ENCODE peak calls at places on chromosomes 13 and 19, in eight cellular contexts. One of them, this sample, is unnamed.

GRCh38 chr13:49858183-49858856 is 65.8 kb upstream of the KPNA3 start:
- DNase-seq in activated T-cell treated with anti-CD3 and anti-CD28 coated beads, Interleukin-2, amount 50 U/mL, for 72 hours: no peak
- DNase-seq in NCI-H1092: no peak
- DNase-seq in B cell: no peak
- DNase-seq in foreskin keratinocyte: peak
- DNase-seq in choroid plexus epithelial cell: peak
- DNase-seq in posterior vena cava: no peak
- DNase-seq in sciatic nerve: no peak
- DNase-seq in this sample: peak

GRCh38 chr19:55801416-55801815 is 30.4 kb downstream of the NLRP11 start:
- DNase-seq in choroid plexus epithelial cell: no peak
- DNase-seq in sciatic nerve: no peak
- DNase-seq in posterior vena cava: no peak
- DNase-seq in activated T-cell treated with anti-CD3 and anti-CD28 coated beads, Interleukin-2, amount 50 U/mL, for 72 hours: no peak
- DNase-seq in foreskin keratinocyte: no peak
- DNase-seq in B cell: no peak
- DNase-seq in NCI-H1092: no peak
- DNase-seq in this sample: no peak

GRCh38 chr13:40488869-40489391 is 177.5 kb downstream of the FOXO1 start:
- DNase-seq in posterior vena cava: no peak
- DNase-seq in NCI-H1092: no peak
- DNase-seq in sciatic nerve: no peak
- DNase-seq in activated T-cell treated with anti-CD3 and anti-CD28 coated beads, Interleukin-2, amount 50 U/mL, for 72 hours: no peak
- DNase-seq in choroid plexus epithelial cell: no peak
- DNase-seq in B cell: no peak
- DNase-seq in foreskin keratinocyte: no peak
- DNase-seq in this sample: no peak

GRCh38 chr13:25466880-25467279 is 95.1 kb downstream of the ATP8A2 start:
- DNase-seq in NCI-H1092: no peak
- DNase-seq in B cell: no peak
- DNase-seq in foreskin keratinocyte: no peak
- DNase-seq in activated T-cell treated with anti-CD3 and anti-CD28 coated beads, Interleukin-2, amount 50 U/mL, for 72 hours: no peak
- DNase-seq in sciatic nerve: no peak
- DNase-seq in choroid plexus epithelial cell: no peak
- DNase-seq in posterior vena cava: no peak
- DNase-seq in this sample: no peak

GRCh38 chr13:39945226-39945625 is 289.8 kb downstream of the COG6 start:
- DNase-seq in choroid plexus epithelial cell: no peak
- DNase-seq in NCI-H1092: no peak
- DNase-seq in foreskin keratinocyte: no peak
- DNase-seq in posterior vena cava: no peak
- DNase-seq in sciatic nerve: no peak
- DNase-seq in activated T-cell treated with anti-CD3 and anti-CD28 coated beads, Interleukin-2, amount 50 U/mL, for 72 hours: no peak
- DNase-seq in B cell: no peak
- DNase-seq in this sample: no peak

GRCh38 chr13:111074826-111075225 is 40.3 kb upstream of the ARHGEF7 start:
- DNase-seq in posterior vena cava: no peak
- DNase-seq in sciatic nerve: no peak
- DNase-seq in NCI-H1092: no peak
- DNase-seq in choroid plexus epithelial cell: peak
- DNase-seq in activated T-cell treated with anti-CD3 and anti-CD28 coated beads, Interleukin-2, amount 50 U/mL, for 72 hours: no peak
- DNase-seq in B cell: no peak
- DNase-seq in foreskin keratinocyte: no peak
- DNase-seq in this sample: no peak

GRCh38 chr19:47609885-47610545 is 1.1 kb downstream of the BICRA start:
- DNase-seq in foreskin keratinocyte: no peak
- DNase-seq in posterior vena cava: peak
- DNase-seq in sciatic nerve: peak
- DNase-seq in B cell: peak
- DNase-seq in NCI-H1092: no peak
- DNase-seq in choroid plexus epithelial cell: peak
- DNase-seq in activated T-cell treated with anti-CD3 and anti-CD28 coated beads, Interleukin-2, amount 50 U/mL, for 72 hours: peak
- DNase-seq in this sample: peak

GRCh38 chr19:53664760-53665159 is 33.0 kb downstream of the DPRX start:
- DNase-seq in NCI-H1092: no peak
- DNase-seq in foreskin keratinocyte: no peak
- DNase-seq in B cell: no peak
- DNase-seq in choroid plexus epithelial cell: no peak
- DNase-seq in activated T-cell treated with anti-CD3 and anti-CD28 coated beads, Interleukin-2, amount 50 U/mL, for 72 hours: no peak
- DNase-seq in sciatic nerve: no peak
- DNase-seq in posterior vena cava: no peak
- DNase-seq in this sample: no peak

This sample was measured in mammary epithelial cell.